ENCODE peak calls at places on chromosomes 3 and 15, in five cellular contexts. J is GM12891, Y is breast epithelium, X is sigmoid colon, P is HepG2. M is an unnamed sample.
A peak's percentile ranks its signal among the peaks of the same experiment; 100 is the strongest.

GRCh38 chr3:108590443-108590842 is 921 bp downstream of the DZIP3 start:
- DNase-seq in X (no peak), J (no peak), Y (no peak), P (peak; percentile 1), M (no peak)

GRCh38 chr15:28948036-28948435 is 62.3 kb downstream of the APBA2 start:
- DNase-seq in X (peak; percentile 5), Y (no peak), P (no peak), J (no peak), M (no peak)

GRCh38 chr3:43948013-43948412 is 257.3 kb downstream of the ABHD5 start:
- DNase-seq in X (no peak), P (no peak), Y (no peak), J (no peak), M (no peak)

GRCh38 chr3:1613962-1614361 is 484.7 kb upstream of the CNTN4 start:
- DNase-seq in P (no peak), J (no peak), X (no peak), Y (no peak), M (no peak)

GRCh38 chr15:37108725-37109124 is 8.4 kb upstream of the MEIS2 start:
- DNase-seq in J (no peak), P (no peak), Y (no peak), X (no peak), M (no peak)

GRCh38 chr3:106839576-106840280 is 537.5 kb upstream of the CCDC54 start:
- DNase-seq in J (no peak), P (no peak), Y (no peak), X (no peak), M (no peak)

GRCh38 chr3:11845661-11846060 is 1.0 kb downstream of the TAMM41 start:
- DNase-seq in J (no peak), X (no peak), P (no peak), Y (no peak), M (peak; percentile 20)

GRCh38 chr15:71232411-71232810 is 117.1 kb downstream of the THSD4 start:
- DNase-seq in X (no peak), Y (no peak), P (no peak), J (no peak), M (no peak)

GRCh38 chr3:161821591-161821990 is 325.0 kb downstream of the OTOL1 start:
- DNase-seq in X (no peak), Y (no peak), J (no peak), P (no peak), M (no peak)

GRCh38 chr15:71485094-71485693 is 325.2 kb upstream of the NR2E3 start:
- DNase-seq in J (no peak), X (no peak), Y (no peak), P (no peak), M (no peak)

GRCh38 chr3:78908236-78908635 is 859.6 kb downstream of the ROBO1 start:
- DNase-seq in X (no peak), Y (no peak), J (no peak), P (no peak), M (no peak)

GRCh38 chr3:29420106-29420505 is 139.2 kb downstream of the RBMS3 start:
- DNase-seq in X (no peak), J (no peak), P (no peak), Y (no peak), M (no peak)

GRCh38 chr15:87638554-87639083 is 617.9 kb downstream of the NTRK3 start:
- DNase-seq in Y (no peak), X (no peak), P (no peak), J (no peak), M (no peak)

GRCh38 chr3:69240651-69241578 is 118.5 kb upstream of the LMOD3 start:
- DNase-seq in X (no peak), J (peak; percentile 5), P (no peak), Y (no peak), M (peak; percentile 5)

GRCh38 chr3:89268059-89268458 is 160.6 kb downstream of the EPHA3 start:
- DNase-seq in P (no peak), Y (no peak), J (no peak), X (no peak), M (no peak)

GRCh38 chr15:22893881-22894280 is 55.4 kb downstream of the NIPA2 start:
- DNase-seq in Y (no peak), X (no peak), J (no peak), P (no peak), M (no peak)

GRCh38 chr3:196377321-196377720 is 39.1 kb upstream of the TM4SF19 start:
- DNase-seq in Y (no peak), J (no peak), P (no peak), X (no peak), M (no peak)

GRCh38 chr3:102235679-102236078 is 199.1 kb upstream of the ZPLD1 start:
- DNase-seq in Y (no peak), P (peak; percentile 11), X (no peak), J (no peak), M (no peak)

GRCh38 chr3:46381662-46382061 is 10.9 kb downstream of the CCR5 start:
- DNase-seq in J (no peak), X (no peak), P (no peak), Y (no peak), M (no peak)

GRCh38 chr15:100762289-100762688 is 117.3 kb upstream of the ALDH1A3 start:
- DNase-seq in J (no peak), X (no peak), P (no peak), Y (no peak), M (no peak)

GRCh38 chr3:77102916-77103769 is 63.2 kb downstream of the ROBO2 start:
- DNase-seq in J (no peak), Y (no peak), P (no peak), X (no peak), M (no peak)

GRCh38 chr3:138135833-138136194 is 3.6 kb upstream of the A4GNT start:
- DNase-seq in J (no peak), P (no peak), X (no peak), Y (no peak), M (no peak)

GRCh38 chr15:85592148-85592547 is 202.6 kb downstream of the KLHL25 start:
- DNase-seq in Y (no peak), J (no peak), X (no peak), P (peak; percentile 27), M (no peak)

GRCh38 chr3:38164136-38164965 is 986 bp upstream of the OXSR1 start:
- DNase-seq in Y (no peak), P (no peak), J (peak; percentile 27), X (no peak), M (no peak)
- TF ChIP-seq POLR2A in Y (no peak), P (no peak), J (no peak), X (peak; percentile 72), M (no peak)

DNA sequence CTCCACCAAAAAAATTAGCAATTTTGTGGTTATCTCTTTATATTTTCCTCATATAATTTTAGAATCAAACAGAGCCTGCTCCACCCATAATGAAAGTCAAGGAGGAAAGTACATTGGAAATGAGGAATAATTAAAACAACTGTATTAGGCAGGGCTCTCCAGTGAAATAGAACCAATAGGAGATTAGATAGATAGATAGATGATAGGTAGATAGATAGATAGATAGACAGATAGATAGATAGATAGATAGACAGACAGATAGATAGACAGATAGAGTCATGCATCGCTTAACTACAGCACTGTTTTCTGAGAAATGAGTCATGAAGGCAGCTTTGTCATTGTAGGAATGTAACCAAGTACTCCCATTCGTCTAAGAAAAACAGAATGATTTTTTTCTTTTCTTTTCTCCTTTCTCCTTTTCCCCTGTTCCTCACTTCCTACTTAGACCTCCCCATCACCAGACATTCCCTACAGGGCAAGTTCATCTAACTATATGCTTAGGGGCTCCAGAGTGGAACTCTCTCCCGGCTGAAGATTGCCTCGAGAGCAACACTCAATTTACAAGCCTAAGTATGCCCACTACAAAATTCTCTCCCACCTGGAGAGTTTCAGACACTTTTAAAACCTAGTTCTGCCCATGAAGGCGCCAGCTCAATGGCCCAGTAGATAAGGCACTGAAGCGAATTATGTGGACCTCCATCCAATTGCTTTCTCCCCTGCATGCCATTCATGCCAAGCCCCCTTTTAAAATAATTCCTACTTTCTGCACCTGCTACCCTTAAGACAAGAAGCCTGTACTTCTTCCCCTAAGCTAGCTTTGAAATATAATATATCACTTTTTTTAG is 53.3 kb upstream of the LIPC start:
- DNase-seq in Y (no peak), J (no peak), P (no peak), X (no peak), M (no peak)
- TF ChIP-seq POLR2AphosphoS5 in Y (no peak), J (no peak), P (no peak), X (no peak), M (no peak)

DNA sequence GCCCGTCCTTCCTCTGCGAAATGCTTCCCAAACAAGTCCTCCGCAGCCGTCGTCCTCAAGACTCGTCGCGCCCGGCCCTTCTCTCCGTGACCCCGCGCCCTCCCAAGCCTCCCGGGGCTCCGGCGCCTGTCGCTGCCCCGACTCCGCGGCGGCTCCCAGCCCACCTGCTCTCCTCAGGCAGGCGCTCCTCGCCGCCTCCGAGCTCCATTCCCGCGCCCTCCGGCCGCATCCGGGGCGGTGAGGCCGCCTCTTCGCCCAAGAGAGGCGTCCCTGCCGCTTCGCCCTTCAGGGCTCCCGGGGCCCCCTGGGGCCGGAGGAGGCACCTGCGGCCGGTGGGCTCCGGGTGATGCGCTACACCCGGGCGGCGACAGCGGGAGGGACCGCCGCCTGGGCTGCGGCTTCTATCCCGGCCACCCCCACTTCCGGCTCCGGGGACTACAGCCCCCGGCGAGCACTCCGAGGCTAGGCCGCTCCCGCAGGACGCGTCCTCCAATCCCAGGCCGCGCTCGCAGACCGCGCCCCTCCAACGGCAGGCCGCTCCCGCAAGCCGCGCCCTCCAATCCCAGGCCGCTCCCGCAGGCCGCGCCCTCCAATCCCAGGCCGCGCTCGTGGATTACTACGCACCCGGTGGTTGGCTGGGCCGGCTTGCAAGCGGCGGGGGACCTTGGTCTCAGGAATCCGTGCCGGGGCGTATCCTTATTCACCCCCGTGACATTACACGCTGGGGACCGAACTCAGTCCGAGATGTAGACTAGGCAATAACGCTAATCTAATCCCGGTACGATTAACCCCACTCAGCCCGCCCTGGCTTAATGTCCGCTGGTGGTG is at the start of gene RUBCN:
- DNase-seq in Y (peak; percentile 94), J (peak; percentile 79), X (peak; percentile 97), P (peak; percentile 91), M (peak; percentile 86)
- TF ChIP-seq POLR2A in Y (peak; percentile 13), J (peak; percentile 38), X (peak; percentile 72), P (peak; percentile 76), M (peak; percentile 53)

GRCh38 chr3:177338697-177339219 is 141.5 kb upstream of the TBL1XR1 start:
- DNase-seq in P (peak; percentile 95), Y (no peak), J (no peak), X (no peak), M (no peak)

GRCh38 chr3:177340243-177340830 is 143.1 kb upstream of the TBL1XR1 start:
- DNase-seq in Y (no peak), J (no peak), X (no peak), P (no peak), M (no peak)

GRCh38 chr3:177336841-177337430 is 139.7 kb upstream of the TBL1XR1 start:
- DNase-seq in P (no peak), J (no peak), Y (no peak), X (no peak), M (no peak)

GRCh38 chr3:177335728-177336127 is 138.4 kb upstream of the TBL1XR1 start:
- DNase-seq in Y (no peak), J (no peak), X (no peak), P (no peak), M (no peak)

DNA sequence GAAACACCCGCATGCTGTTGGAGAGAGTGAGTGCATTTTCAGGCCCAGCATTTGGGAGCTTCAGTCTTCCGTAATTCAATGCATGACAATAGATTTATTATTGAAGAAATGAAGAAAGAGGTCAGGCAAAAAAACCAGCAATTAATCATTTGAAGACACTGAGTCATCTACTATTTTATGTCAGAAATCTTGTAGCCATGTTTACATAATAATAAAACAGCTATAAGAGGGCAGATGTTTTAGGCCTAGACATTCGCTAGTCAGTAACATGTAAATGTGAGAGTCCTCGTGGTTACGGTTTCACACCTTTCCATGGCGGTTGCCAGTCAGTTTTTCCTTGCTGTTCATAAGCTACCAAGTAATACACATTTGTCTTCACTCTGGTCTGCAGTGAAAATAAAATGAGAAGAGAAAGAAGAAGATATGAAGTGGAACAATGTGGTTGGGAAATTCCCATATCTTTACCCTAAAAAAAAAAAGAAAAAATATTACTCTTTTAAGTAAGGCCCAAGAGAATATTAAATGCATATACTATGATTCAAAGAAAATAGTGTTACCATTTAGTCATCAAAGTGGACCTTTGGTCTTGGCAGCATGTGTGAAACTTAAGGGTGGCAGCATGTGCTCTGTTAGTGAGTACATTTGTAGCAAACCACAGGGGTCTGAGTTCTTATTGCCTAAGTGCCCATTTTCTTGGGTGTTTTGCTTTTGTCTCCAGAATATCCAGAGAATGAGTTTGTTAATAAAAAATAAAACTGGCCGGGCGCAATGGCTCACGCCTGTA is 140.5 kb upstream of the TBL1XR1 start:
- DNase-seq in J (no peak), Y (no peak), P (no peak), X (no peak), M (no peak)
- TF ChIP-seq POLR2AphosphoS5 in J (no peak), Y (no peak), P (no peak), X (peak; percentile 42), M (no peak)

M was measured in GM12892.